ENCODE peak calls at places on chromosomes 13 and 19, in ten cellular contexts. One of them, this sample, is unnamed.
A peak's percentile ranks its signal among the peaks of the same experiment; 100 is the strongest.

GRCh38 chr19:53809518-53810186 is 14.5 kb downstream of the NLRP12 start:
- DNase-seq in suprapubic skin: no peak
- DNase-seq in kidney: no peak
- DNase-seq in body of pancreas: no peak
- DNase-seq in fibroblast of lung: no peak
- DNase-seq in H1: peak; percentile 90
- DNase-seq in GM23338: peak; percentile 82
- DNase-seq in progenitor cell of endocrine pancreas: no peak
- DNase-seq in brain microvascular endothelial cell: no peak
- DNase-seq in thoracic aorta: no peak
- DNase-seq in this sample: no peak

GRCh38 chr13:110538632-110539031 is 22.9 kb downstream of the RAB20 start:
- DNase-seq in suprapubic skin: no peak
- DNase-seq in kidney: no peak
- DNase-seq in body of pancreas: peak; percentile 84
- DNase-seq in fibroblast of lung: no peak
- DNase-seq in H1: no peak
- DNase-seq in GM23338: no peak
- DNase-seq in progenitor cell of endocrine pancreas: no peak
- DNase-seq in brain microvascular endothelial cell: no peak
- DNase-seq in thoracic aorta: no peak
- DNase-seq in this sample: no peak

GRCh38 chr19:20787766-20788165 is 11.7 kb downstream of the ZNF66 start:
- DNase-seq in suprapubic skin: no peak
- DNase-seq in kidney: no peak
- DNase-seq in body of pancreas: no peak
- DNase-seq in fibroblast of lung: no peak
- DNase-seq in H1: no peak
- DNase-seq in GM23338: no peak
- DNase-seq in progenitor cell of endocrine pancreas: no peak
- DNase-seq in brain microvascular endothelial cell: no peak
- DNase-seq in thoracic aorta: no peak
- DNase-seq in this sample: no peak

GRCh38 chr13:41454170-41454569 is 3.2 kb upstream of the RGCC start:
- DNase-seq in suprapubic skin: no peak
- DNase-seq in kidney: no peak
- DNase-seq in body of pancreas: no peak
- DNase-seq in fibroblast of lung: no peak
- DNase-seq in H1: no peak
- DNase-seq in GM23338: no peak
- DNase-seq in progenitor cell of endocrine pancreas: no peak
- DNase-seq in brain microvascular endothelial cell: no peak
- DNase-seq in thoracic aorta: no peak
- DNase-seq in this sample: no peak

GRCh38 chr19:15180451-15181390 is 20.1 kb downstream of the NOTCH3 start:
- DNase-seq in suprapubic skin: no peak
- DNase-seq in kidney: no peak
- DNase-seq in body of pancreas: peak; percentile 81
- DNase-seq in fibroblast of lung: no peak
- DNase-seq in H1: peak; percentile 81
- DNase-seq in GM23338: peak; percentile 80
- DNase-seq in progenitor cell of endocrine pancreas: no peak
- DNase-seq in brain microvascular endothelial cell: no peak
- DNase-seq in thoracic aorta: no peak
- DNase-seq in this sample: no peak

GRCh38 chr13:47858678-47859050 is 142.4 kb downstream of the SUCLA2 start:
- DNase-seq in suprapubic skin: no peak
- DNase-seq in kidney: no peak
- DNase-seq in body of pancreas: no peak
- DNase-seq in fibroblast of lung: peak; percentile 42
- DNase-seq in H1: no peak
- DNase-seq in GM23338: no peak
- DNase-seq in progenitor cell of endocrine pancreas: no peak
- DNase-seq in brain microvascular endothelial cell: peak; percentile 65
- DNase-seq in thoracic aorta: no peak
- DNase-seq in this sample: no peak

GRCh38 chr19:38559428-38560401 is 58.0 kb downstream of the MAP4K1 start:
- DNase-seq in suprapubic skin: no peak
- DNase-seq in kidney: no peak
- DNase-seq in body of pancreas: no peak
- DNase-seq in fibroblast of lung: no peak
- DNase-seq in H1: no peak
- DNase-seq in GM23338: no peak
- DNase-seq in progenitor cell of endocrine pancreas: no peak
- DNase-seq in brain microvascular endothelial cell: no peak
- DNase-seq in thoracic aorta: no peak
- DNase-seq in this sample: no peak

GRCh38 chr19:2488942-2489731 is 13.2 kb downstream of the GADD45B start:
- DNase-seq in suprapubic skin: no peak
- DNase-seq in kidney: peak; percentile 89
- DNase-seq in body of pancreas: peak; percentile 81
- DNase-seq in fibroblast of lung: no peak
- DNase-seq in H1: peak; percentile 74
- DNase-seq in GM23338: peak; percentile 75
- DNase-seq in progenitor cell of endocrine pancreas: peak; percentile 32
- DNase-seq in brain microvascular endothelial cell: no peak
- DNase-seq in thoracic aorta: no peak
- DNase-seq in this sample: no peak

GRCh38 chr13:93947651-93948050 is 531.8 kb downstream of the DCT start:
- DNase-seq in suprapubic skin: no peak
- DNase-seq in kidney: no peak
- DNase-seq in body of pancreas: no peak
- DNase-seq in fibroblast of lung: no peak
- DNase-seq in H1: no peak
- DNase-seq in GM23338: no peak
- DNase-seq in progenitor cell of endocrine pancreas: no peak
- DNase-seq in brain microvascular endothelial cell: no peak
- DNase-seq in thoracic aorta: no peak
- DNase-seq in this sample: no peak

GRCh38 chr13:97239306-97239705 is 17.2 kb downstream of the MBNL2 start:
- DNase-seq in suprapubic skin: no peak
- DNase-seq in kidney: no peak
- DNase-seq in body of pancreas: no peak
- DNase-seq in fibroblast of lung: no peak
- DNase-seq in H1: no peak
- DNase-seq in GM23338: no peak
- DNase-seq in progenitor cell of endocrine pancreas: no peak
- DNase-seq in brain microvascular endothelial cell: no peak
- DNase-seq in thoracic aorta: no peak
- DNase-seq in this sample: no peak

GRCh38 chr19:38264486-38265212 is at the start of gene SPINT2:
- DNase-seq in suprapubic skin: no peak
- DNase-seq in kidney: no peak
- DNase-seq in body of pancreas: peak; percentile 99
- DNase-seq in fibroblast of lung: no peak
- DNase-seq in H1: peak; percentile 98
- DNase-seq in GM23338: peak; percentile 95
- DNase-seq in progenitor cell of endocrine pancreas: peak; percentile 89
- DNase-seq in brain microvascular endothelial cell: no peak
- DNase-seq in thoracic aorta: no peak
- DNase-seq in this sample: peak; percentile 89

GRCh38 chr19:36203293-36203692 is 11.2 kb downstream of the ZNF565 start:
- DNase-seq in suprapubic skin: no peak
- DNase-seq in kidney: no peak
- DNase-seq in body of pancreas: no peak
- DNase-seq in fibroblast of lung: no peak
- DNase-seq in H1: no peak
- DNase-seq in GM23338: no peak
- DNase-seq in progenitor cell of endocrine pancreas: no peak
- DNase-seq in brain microvascular endothelial cell: no peak
- DNase-seq in thoracic aorta: no peak
- DNase-seq in this sample: no peak

GRCh38 chr13:39353988-39354387 is 249.0 kb downstream of the LHFPL6 start:
- DNase-seq in suprapubic skin: no peak
- DNase-seq in kidney: no peak
- DNase-seq in body of pancreas: no peak
- DNase-seq in fibroblast of lung: peak; percentile 21
- DNase-seq in H1: no peak
- DNase-seq in GM23338: no peak
- DNase-seq in progenitor cell of endocrine pancreas: no peak
- DNase-seq in brain microvascular endothelial cell: peak; percentile 57
- DNase-seq in thoracic aorta: no peak
- DNase-seq in this sample: no peak

GRCh38 chr13:95954266-95954665 is 98.9 kb downstream of the UGGT2 start:
- DNase-seq in suprapubic skin: no peak
- DNase-seq in kidney: no peak
- DNase-seq in body of pancreas: no peak
- DNase-seq in fibroblast of lung: no peak
- DNase-seq in H1: no peak
- DNase-seq in GM23338: peak; percentile 69
- DNase-seq in progenitor cell of endocrine pancreas: no peak
- DNase-seq in brain microvascular endothelial cell: no peak
- DNase-seq in thoracic aorta: no peak
- DNase-seq in this sample: no peak

GRCh38 chr19:7415163-7415856 is 66.6 kb downstream of the ARHGEF18 start:
- DNase-seq in suprapubic skin: no peak
- DNase-seq in kidney: peak; percentile 82
- DNase-seq in body of pancreas: peak; percentile 72
- DNase-seq in fibroblast of lung: peak; percentile 78
- DNase-seq in H1: no peak
- DNase-seq in GM23338: peak; percentile 27
- DNase-seq in progenitor cell of endocrine pancreas: no peak
- DNase-seq in brain microvascular endothelial cell: peak; percentile 44
- DNase-seq in thoracic aorta: no peak
- DNase-seq in this sample: no peak

GRCh38 chr19:485583-486236 is 10.6 kb upstream of the MADCAM1 start:
- DNase-seq in suprapubic skin: no peak
- DNase-seq in kidney: no peak
- DNase-seq in body of pancreas: peak; percentile 63
- DNase-seq in fibroblast of lung: no peak
- DNase-seq in H1: no peak
- DNase-seq in GM23338: no peak
- DNase-seq in progenitor cell of endocrine pancreas: no peak
- DNase-seq in brain microvascular endothelial cell: no peak
- DNase-seq in thoracic aorta: no peak
- DNase-seq in this sample: no peak

GRCh38 chr13:113647351-113648217 is 10.4 kb downstream of the ATP4B start:
- DNase-seq in suprapubic skin: peak; percentile 91
- DNase-seq in kidney: peak; percentile 96
- DNase-seq in body of pancreas: peak; percentile 98
- DNase-seq in fibroblast of lung: peak; percentile 54
- DNase-seq in H1: no peak
- DNase-seq in GM23338: no peak
- DNase-seq in progenitor cell of endocrine pancreas: no peak
- DNase-seq in brain microvascular endothelial cell: no peak
- DNase-seq in thoracic aorta: peak; percentile 60
- DNase-seq in this sample: peak; percentile 67

GRCh38 chr19:15475169-15475568 is 4.1 kb downstream of the PGLYRP2 start:
- DNase-seq in suprapubic skin: no peak
- DNase-seq in kidney: no peak
- DNase-seq in body of pancreas: no peak
- DNase-seq in fibroblast of lung: no peak
- DNase-seq in H1: no peak
- DNase-seq in GM23338: no peak
- DNase-seq in progenitor cell of endocrine pancreas: no peak
- DNase-seq in brain microvascular endothelial cell: no peak
- DNase-seq in thoracic aorta: no peak
- DNase-seq in this sample: no peak

GRCh38 chr13:65724261-65724660 is 1505.9 kb downstream of the PCDH9 start:
- DNase-seq in suprapubic skin: no peak
- DNase-seq in kidney: no peak
- DNase-seq in body of pancreas: no peak
- DNase-seq in fibroblast of lung: peak; percentile 74
- DNase-seq in H1: no peak
- DNase-seq in GM23338: no peak
- DNase-seq in progenitor cell of endocrine pancreas: no peak
- DNase-seq in brain microvascular endothelial cell: peak; percentile 71
- DNase-seq in thoracic aorta: no peak
- DNase-seq in this sample: no peak

GRCh38 chr13:23921451-23921888 is 24.2 kb upstream of the C1QTNF9B start:
- DNase-seq in suprapubic skin: no peak
- DNase-seq in kidney: no peak
- DNase-seq in body of pancreas: no peak
- DNase-seq in fibroblast of lung: peak; percentile 66
- DNase-seq in H1: no peak
- DNase-seq in GM23338: peak; percentile 90
- DNase-seq in progenitor cell of endocrine pancreas: no peak
- DNase-seq in brain microvascular endothelial cell: peak; percentile 49
- DNase-seq in thoracic aorta: no peak
- DNase-seq in this sample: no peak
- TF ChIP-seq CTCF in suprapubic skin: peak; percentile 54
- TF ChIP-seq CTCF in kidney: peak; percentile 67
- TF ChIP-seq CTCF in body of pancreas: no peak
- TF ChIP-seq CTCF in fibroblast of lung: peak; percentile 67
- TF ChIP-seq CTCF in H1: peak; percentile 50
- TF ChIP-seq CTCF in GM23338: peak; percentile 99
- TF ChIP-seq CTCF in progenitor cell of endocrine pancreas: peak; percentile 85
- TF ChIP-seq CTCF in brain microvascular endothelial cell: peak; percentile 55
- TF ChIP-seq CTCF in thoracic aorta: peak; percentile 51
- TF ChIP-seq CTCF in this sample: peak; percentile 94

DNA sequence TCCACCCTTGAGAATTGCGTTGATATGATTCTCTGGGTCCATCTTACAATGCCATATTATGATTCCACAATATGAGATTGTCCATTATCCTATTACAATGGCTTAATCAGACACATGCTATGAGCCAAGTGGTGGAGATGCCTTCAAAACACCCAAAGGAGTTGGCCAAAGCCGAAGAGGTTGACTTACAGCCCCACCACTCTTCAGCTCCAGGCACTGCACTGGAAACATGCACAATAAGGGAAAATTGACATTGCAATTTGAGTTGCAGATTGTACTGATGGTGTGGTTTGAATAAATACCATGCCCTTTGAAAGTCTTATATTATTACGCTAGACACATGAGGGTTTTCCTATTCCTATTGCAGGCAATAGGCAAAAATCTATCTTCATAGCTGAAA is 75.4 kb upstream of the TNFSF11 start:
- DNase-seq in suprapubic skin: no peak
- DNase-seq in kidney: no peak
- DNase-seq in body of pancreas: no peak
- DNase-seq in fibroblast of lung: no peak
- DNase-seq in H1: no peak
- DNase-seq in GM23338: no peak
- DNase-seq in progenitor cell of endocrine pancreas: no peak
- DNase-seq in brain microvascular endothelial cell: no peak
- DNase-seq in thoracic aorta: no peak
- DNase-seq in this sample: no peak
- TF ChIP-seq CTCF in suprapubic skin: no peak
- TF ChIP-seq CTCF in kidney: no peak
- TF ChIP-seq CTCF in body of pancreas: no peak
- TF ChIP-seq CTCF in fibroblast of lung: peak; percentile 14
- TF ChIP-seq CTCF in H1: peak; percentile 21
- TF ChIP-seq CTCF in GM23338: no peak
- TF ChIP-seq CTCF in progenitor cell of endocrine pancreas: no peak
- TF ChIP-seq CTCF in brain microvascular endothelial cell: peak; percentile 33
- TF ChIP-seq CTCF in thoracic aorta: no peak
- TF ChIP-seq CTCF in this sample: no peak

GRCh38 chr19:57351867-57352266 is 796 bp downstream of the ZNF304 start:
- DNase-seq in suprapubic skin: no peak
- DNase-seq in kidney: no peak
- DNase-seq in body of pancreas: no peak
- DNase-seq in fibroblast of lung: no peak
- DNase-seq in H1: no peak
- DNase-seq in GM23338: peak; percentile 19
- DNase-seq in progenitor cell of endocrine pancreas: no peak
- DNase-seq in brain microvascular endothelial cell: no peak
- DNase-seq in thoracic aorta: no peak
- DNase-seq in this sample: no peak
- TF ChIP-seq CTCF in suprapubic skin: no peak
- TF ChIP-seq CTCF in kidney: no peak
- TF ChIP-seq CTCF in body of pancreas: no peak
- TF ChIP-seq CTCF in fibroblast of lung: no peak
- TF ChIP-seq CTCF in H1: no peak
- TF ChIP-seq CTCF in GM23338: no peak
- TF ChIP-seq CTCF in progenitor cell of endocrine pancreas: no peak
- TF ChIP-seq CTCF in brain microvascular endothelial cell: peak; percentile 6
- TF ChIP-seq CTCF in thoracic aorta: no peak
- TF ChIP-seq CTCF in this sample: no peak

GRCh38 chr19:3977242-3978143 is 6.6 kb upstream of the DAPK3 start:
- DNase-seq in suprapubic skin: no peak
- DNase-seq in kidney: peak; percentile 76
- DNase-seq in body of pancreas: no peak
- DNase-seq in fibroblast of lung: no peak
- DNase-seq in H1: peak; percentile 54
- DNase-seq in GM23338: peak; percentile 53
- DNase-seq in progenitor cell of endocrine pancreas: no peak
- DNase-seq in brain microvascular endothelial cell: no peak
- DNase-seq in thoracic aorta: no peak
- DNase-seq in this sample: no peak
- TF ChIP-seq CTCF in suprapubic skin: no peak
- TF ChIP-seq CTCF in kidney: no peak
- TF ChIP-seq CTCF in body of pancreas: no peak
- TF ChIP-seq CTCF in fibroblast of lung: peak; percentile 8
- TF ChIP-seq CTCF in H1: peak; percentile 31
- TF ChIP-seq CTCF in GM23338: peak; percentile 24
- TF ChIP-seq CTCF in progenitor cell of endocrine pancreas: peak; percentile 39
- TF ChIP-seq CTCF in brain microvascular endothelial cell: peak; percentile 39
- TF ChIP-seq CTCF in thoracic aorta: peak; percentile 16
- TF ChIP-seq CTCF in this sample: peak; percentile 44

This sample was measured in type B pancreatic cell.